ENCODE peak calls at places on chromosomes 2 and 18, in five cellular contexts. J, V, B, L and P are unnamed samples.

GRCh38 chr2:168635065-168635577 is 167.3 kb upstream of the NOSTRIN start:
- DNase-seq in J (no peak), V (no peak), B (peak; percentile 67), L (peak; percentile 56), P (no peak)

GRCh38 chr2:159270744-159271379 is 15.6 kb downstream of the WDSUB1 start:
- DNase-seq in J (no peak), V (no peak), B (no peak), L (no peak), P (no peak)

GRCh38 chr18:47582055-47582454 is 330.6 kb upstream of the SKOR2 start:
- DNase-seq in J (no peak), V (no peak), B (no peak), L (no peak), P (no peak)

GRCh38 chr2:224545884-224546644 is 39.1 kb downstream of the CUL3 start:
- DNase-seq in J (no peak), V (no peak), B (no peak), L (peak; percentile 76), P (no peak)

GRCh38 chr2:219362524-219363164 is 25.1 kb downstream of the DNPEP start:
- DNase-seq in J (no peak), V (no peak), B (peak; percentile 61), L (peak; percentile 97), P (no peak)

GRCh38 chr2:14756981-14757657 is 124.6 kb downstream of the LRATD1 start:
- DNase-seq in J (no peak), V (no peak), B (no peak), L (peak; percentile 94), P (no peak)

GRCh38 chr2:190488516-190489220 is 45.9 kb downstream of the NEMP2 start:
- DNase-seq in J (no peak), V (no peak), B (no peak), L (no peak), P (no peak)

GRCh38 chr2:27857417-27858172 is 32.6 kb downstream of the RBKS start:
- DNase-seq in J (no peak), V (no peak), B (no peak), L (peak; percentile 91), P (no peak)

GRCh38 chr2:108449410-108450200 is 599 bp downstream of the GCC2 start:
- DNase-seq in J (no peak), V (no peak), B (no peak), L (peak; percentile 36), P (no peak)

GRCh38 chr18:67183398-67183797 is 333.1 kb downstream of the DSEL start:
- DNase-seq in J (no peak), V (no peak), B (no peak), L (no peak), P (peak; percentile 51)

GRCh38 chr2:190982263-190983034 is 31.5 kb downstream of the STAT1 start:
- DNase-seq in J (no peak), V (no peak), B (no peak), L (no peak), P (no peak)

GRCh38 chr2:7697052-7697451 is 779.8 kb downstream of the RNF144A start:
- DNase-seq in J (no peak), V (no peak), B (no peak), L (no peak), P (no peak)